ENCODE peak calls at places on chromosomes 13 and 19, in five cellular contexts. D is psoas muscle, A is cardiac fibroblast, N is B cell, J is fibroblast of villous mesenchyme. T is an unnamed sample.

GRCh38 chr13:24746618-24747247 is 17.2 kb upstream of the RNF17 start:
- DNase-seq in D (no peak), A (no peak), N (no peak), J (peak), T (no peak)

GRCh38 chr13:38180670-38181069 is 169.0 kb upstream of the UFM1 start:
- DNase-seq in D (no peak), A (no peak), N (no peak), J (peak), T (no peak)

GRCh38 chr13:83065136-83065535 is 817.1 kb downstream of the SLITRK1 start:
- DNase-seq in D (peak), A (peak), N (no peak), J (peak), T (no peak)

GRCh38 chr19:23071087-23071511 is 45.7 kb upstream of the ZNF730 start:
- DNase-seq in D (peak), A (peak), N (peak), J (peak), T (peak)

GRCh38 chr13:42305503-42305902 is 33.6 kb downstream of the AKAP11 start:
- DNase-seq in D (no peak), A (no peak), N (no peak), J (no peak), T (no peak)

GRCh38 chr19:932647-933552 is 7.1 kb downstream of the ARID3A start:
- DNase-seq in D (peak), A (peak), N (peak), J (peak), T (peak)

GRCh38 chr13:26022538-26023292 is 29.1 kb downstream of the SHISA2 start:
- DNase-seq in D (peak), A (peak), N (no peak), J (no peak), T (no peak)

GRCh38 chr19:34990578-34991192 is 9.4 kb upstream of the GRAMD1A start:
- DNase-seq in D (no peak), A (no peak), N (no peak), J (no peak), T (no peak)

GRCh38 chr13:60398949-60399589 is 2.0 kb downstream of the TDRD3 start:
- DNase-seq in D (no peak), A (peak), N (no peak), J (peak), T (no peak)

GRCh38 chr19:46660008-46660517 is 919 bp downstream of the DACT3 start:
- DNase-seq in D (no peak), A (peak), N (no peak), J (no peak), T (no peak)

GRCh38 chr13:66347718-66348117 is 882.4 kb downstream of the PCDH9 start:
- DNase-seq in D (no peak), A (no peak), N (no peak), J (no peak), T (no peak)

GRCh38 chr19:57903298-57904174 is 12.9 kb downstream of the ZNF417 start:
- DNase-seq in D (no peak), A (peak), N (no peak), J (peak), T (no peak)

GRCh38 chr19:29976151-29976943 is 34.3 kb downstream of the URI1 start:
- DNase-seq in D (no peak), A (no peak), N (no peak), J (no peak), T (no peak)

GRCh38 chr19:44212250-44212864 is at the start of gene ZNF227:
- DNase-seq in D (peak), A (peak), N (peak), J (peak), T (peak)

GRCh38 chr13:51221674-51222509 is at the start of gene FAM124A:
- DNase-seq in D (peak), A (peak), N (peak), J (peak), T (peak)

GRCh38 chr13:58919551-58919950 is 1244.2 kb downstream of the DIAPH3 start:
- DNase-seq in D (no peak), A (no peak), N (no peak), J (no peak), T (no peak)

DNA sequence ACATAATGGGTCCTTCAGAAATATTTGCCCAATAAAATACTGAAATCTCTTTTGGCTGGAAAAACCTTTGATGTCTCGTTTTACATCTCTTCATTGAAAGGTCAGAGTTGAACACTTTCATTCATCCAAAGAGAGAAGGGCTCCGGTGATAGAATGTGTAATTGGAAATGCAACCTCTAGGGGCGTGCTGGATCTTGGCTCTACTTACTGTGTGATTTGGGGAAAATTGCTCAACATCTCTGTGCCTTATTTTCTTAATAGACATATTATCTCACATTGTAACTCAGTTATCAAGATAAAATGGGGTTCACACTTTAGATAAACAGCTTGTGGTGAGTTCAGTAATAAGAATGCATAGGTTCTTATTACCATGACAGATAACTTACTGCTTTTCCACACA is 1444.1 kb downstream of the SLITRK5 start:
- DNase-seq in D (no peak), A (no peak), N (no peak), J (no peak), T (no peak)
- TF ChIP-seq CTCF in D (no peak), A (no peak), N (no peak), J (peak), T (peak)

DNA sequence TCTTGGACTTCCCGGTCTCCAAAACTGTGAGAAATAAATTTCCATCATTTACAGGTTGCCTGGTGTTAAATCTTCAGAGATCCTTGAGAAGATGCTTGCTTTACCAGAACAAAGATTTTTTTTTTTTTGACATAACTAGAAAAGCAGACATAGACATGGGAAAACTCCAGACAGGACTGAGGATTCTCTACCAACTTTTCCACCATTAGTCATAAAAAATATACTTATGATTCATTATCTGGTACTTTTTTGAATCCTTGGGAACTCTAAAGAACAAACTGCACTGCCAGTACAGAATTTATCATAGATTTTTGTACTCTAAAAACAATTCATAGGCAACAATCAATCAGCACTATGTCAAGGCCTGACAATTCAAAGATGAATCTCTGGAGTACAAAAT is 487.6 kb downstream of the EFNB2 start:
- DNase-seq in D (no peak), A (no peak), N (no peak), J (no peak), T (no peak)
- TF ChIP-seq CTCF in D (no peak), A (no peak), N (no peak), J (no peak), T (no peak)

GRCh38 chr19:42246143-42246868 is 3.9 kb upstream of the GSK3A start:
- DNase-seq in D (peak), A (peak), N (no peak), J (peak), T (no peak)
- TF ChIP-seq CTCF in D (peak), A (peak), N (no peak), J (peak), T (peak)

GRCh38 chr19:51511353-51511752 is 9.8 kb upstream of the SIGLEC12 start:
- DNase-seq in D (no peak), A (peak), N (no peak), J (peak), T (no peak)
- TF ChIP-seq CTCF in D (no peak), A (peak), N (no peak), J (peak), T (peak)

DNA sequence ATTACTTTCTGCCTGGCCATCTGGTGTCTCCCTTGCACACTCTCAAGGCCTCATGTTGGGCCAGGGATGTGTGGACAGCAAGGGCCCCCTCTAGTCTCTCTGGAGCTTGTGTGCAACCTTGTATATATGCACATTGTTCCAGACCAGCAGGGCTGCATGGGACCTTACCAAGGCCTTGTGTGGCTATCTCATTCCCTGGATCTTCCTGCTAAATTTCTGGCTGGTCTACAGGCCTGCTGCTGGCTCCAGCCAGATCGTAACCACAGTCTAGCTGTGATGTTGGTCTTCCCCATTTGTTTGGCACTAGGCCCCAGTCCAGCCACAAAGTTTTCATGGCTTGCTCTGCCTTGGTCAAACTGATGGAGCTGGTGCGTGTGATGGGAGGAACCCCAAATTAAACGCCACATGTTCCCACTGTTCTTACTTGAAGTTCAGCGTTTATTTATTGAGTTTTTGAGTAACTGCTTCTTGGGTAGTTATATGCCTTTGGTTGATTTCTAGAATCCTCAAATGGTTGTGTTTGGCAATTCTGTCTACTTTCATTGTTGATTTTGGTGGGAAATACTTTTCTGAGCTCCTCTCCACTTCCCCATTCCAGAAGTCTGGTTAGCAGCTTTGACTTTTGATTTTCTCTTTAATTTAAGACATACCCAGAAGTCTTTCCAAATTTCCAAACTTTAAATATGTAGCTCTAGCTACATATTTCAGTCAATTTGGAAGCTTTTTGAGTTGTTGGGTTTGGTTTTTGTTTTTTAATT is 56.4 kb downstream of the SIPA1L3 start:
- DNase-seq in D (no peak), A (peak), N (no peak), J (peak), T (no peak)
- TF ChIP-seq CTCF in D (no peak), A (no peak), N (no peak), J (no peak), T (no peak)

GRCh38 chr13:98557934-98558630 is 18.8 kb downstream of the STK24 start:
- DNase-seq in D (no peak), A (peak), N (no peak), J (peak), T (no peak)
- TF ChIP-seq CTCF in D (no peak), A (no peak), N (no peak), J (no peak), T (no peak)

DNA sequence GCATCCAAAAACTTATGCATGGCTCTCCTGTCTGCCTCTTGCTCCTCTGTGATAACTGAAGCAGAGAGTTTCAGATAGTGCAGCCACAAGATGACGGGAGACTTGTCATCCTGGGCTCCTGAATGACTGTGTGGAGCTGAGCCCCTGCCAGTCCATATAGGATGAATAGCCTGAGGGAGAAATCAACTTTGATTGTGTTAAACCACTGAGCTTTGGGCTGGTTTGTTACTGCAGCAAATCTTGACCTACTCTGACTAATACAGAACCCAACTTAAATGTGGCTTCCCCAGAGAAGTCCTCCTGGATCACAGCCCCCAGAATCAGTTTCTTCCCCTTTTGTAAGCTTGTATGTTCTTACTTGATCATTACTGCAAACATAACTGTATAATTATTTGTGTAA is 11.2 kb upstream of the ATG4D start:
- DNase-seq in D (no peak), A (no peak), N (no peak), J (no peak), T (no peak)
- TF ChIP-seq CTCF in D (no peak), A (no peak), N (no peak), J (no peak), T (no peak)

DNA sequence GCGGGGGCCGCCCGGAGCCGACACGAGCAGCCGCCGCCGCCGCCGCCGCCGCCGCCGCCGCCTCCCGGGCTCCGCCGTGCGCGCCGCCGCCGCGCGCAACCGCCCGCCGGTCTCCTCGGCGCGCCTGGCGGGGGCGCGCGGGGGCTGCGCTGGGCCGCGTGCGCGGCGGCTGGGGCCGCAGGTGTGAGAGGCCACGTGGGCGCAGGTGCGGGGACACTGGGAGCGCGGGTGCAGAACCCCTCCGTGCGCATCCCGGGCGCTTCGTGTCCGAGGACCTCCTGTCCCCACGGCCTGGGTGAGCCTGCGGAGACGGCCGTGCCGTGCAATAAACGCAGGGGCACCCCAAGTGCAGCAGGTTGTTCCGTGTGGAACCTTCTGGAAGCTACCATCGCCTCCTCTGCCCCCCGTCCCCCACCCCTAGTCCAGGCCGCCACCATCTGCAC is at the start of gene LINGO3:
- DNase-seq in D (no peak), A (no peak), N (peak), J (no peak), T (no peak)
- TF ChIP-seq CTCF in D (no peak), A (no peak), N (no peak), J (no peak), T (no peak)

DNA sequence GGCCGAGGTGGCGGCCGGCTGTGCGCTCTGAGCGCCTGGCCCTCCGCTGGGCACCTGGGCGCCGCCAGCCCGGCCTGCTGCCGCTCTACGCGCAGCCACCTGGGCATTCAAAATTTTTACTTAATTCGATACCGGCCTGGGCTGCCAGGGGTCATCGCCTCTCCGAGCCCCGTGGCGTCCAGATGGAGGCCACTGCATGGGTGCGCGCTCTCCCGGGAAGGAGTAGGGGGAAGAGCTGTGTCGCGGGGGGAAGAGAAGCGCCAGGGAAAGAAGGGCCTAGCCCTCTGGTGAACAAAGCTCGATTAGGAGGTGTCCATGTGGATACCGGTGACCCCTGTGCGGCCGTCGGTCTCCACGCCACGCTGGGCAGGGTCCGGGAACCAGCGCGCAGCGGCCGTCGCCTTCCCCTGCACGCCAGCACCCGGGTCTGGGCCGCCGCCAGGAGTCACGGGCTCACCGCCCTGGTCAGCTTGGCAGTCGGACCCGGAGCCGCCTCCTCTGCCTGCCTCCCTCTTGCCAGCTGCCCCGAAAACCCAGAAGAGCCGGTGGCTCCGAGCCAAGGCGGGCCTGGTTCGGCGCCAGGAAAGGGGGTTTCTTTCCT is 725 bp downstream of the BIVM start:
- DNase-seq in D (peak), A (no peak), N (peak), J (peak), T (peak)
- TF ChIP-seq CTCF in D (no peak), A (no peak), N (no peak), J (no peak), T (no peak)

DNA sequence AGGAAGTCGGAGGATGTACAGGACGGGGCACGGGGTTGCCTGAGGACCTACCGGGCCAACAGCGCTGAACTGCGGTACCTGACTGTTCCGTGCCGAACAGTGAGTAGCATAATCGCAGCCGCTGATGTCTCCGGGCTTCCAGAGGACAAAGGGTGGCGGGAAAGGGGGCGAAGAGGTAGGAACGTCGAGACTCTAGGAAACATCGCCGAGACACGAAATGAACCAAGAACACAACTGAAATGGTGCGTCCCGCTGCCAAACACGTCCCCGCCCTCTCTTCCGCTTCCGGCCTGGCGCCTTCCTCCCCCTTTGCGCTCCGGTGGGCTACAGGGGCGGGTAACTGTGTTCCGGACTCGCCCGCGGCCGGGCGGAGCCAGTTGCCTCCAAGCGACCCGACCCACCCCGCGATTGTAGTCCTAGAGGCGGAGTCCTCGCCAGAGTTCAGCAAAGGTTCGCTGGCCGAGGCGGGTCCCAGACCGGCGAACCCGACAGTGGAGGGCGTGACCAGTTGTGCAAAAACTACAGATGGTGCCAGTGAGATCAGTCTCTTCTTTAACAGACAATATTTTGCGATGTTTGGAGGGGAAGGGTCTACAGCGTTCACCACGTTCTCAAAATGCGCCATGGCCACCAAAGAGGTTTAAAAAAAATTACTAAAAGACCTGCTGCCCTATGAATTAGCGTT is at the start of gene MRPS31:
- DNase-seq in D (peak), A (peak), N (peak), J (peak), T (peak)
- TF ChIP-seq CTCF in D (no peak), A (no peak), N (no peak), J (peak), T (peak)

T was measured in type B pancreatic cell.